ENCODE peak calls at places on chromosomes 5 and 9, in six cellular contexts. P is CD8-positive, alpha-beta T cell; W is fibroblast of lung; T is transverse colon; I is heart left ventricle; L is CD8-positive, alpha-beta memory T cell. Z is an unnamed sample. For H3K36me3, the result is how much of the 10 kb centered on the place peaks cover.

GRCh38 chr9:20835364-20836286 is 151.6 kb downstream of the FOCAD start:
- DNase-seq in P (no peak), W (peak), T (no peak), I (no peak), L (no peak), Z (no peak)

GRCh38 chr5:135651156-135651555 is 72.4 kb upstream of the CXCL14 start:
- DNase-seq in P (no peak), W (peak), T (no peak), I (no peak), L (no peak), Z (no peak)

GRCh38 chr9:124420991-124421543 is 5.8 kb upstream of the PSMB7 start:
- DNase-seq in P (no peak), W (no peak), T (no peak), I (peak), L (no peak), Z (no peak)

GRCh38 chr9:27247756-27248155 is 49.2 kb downstream of the EQTN start:
- DNase-seq in P (no peak), W (peak), T (peak), I (no peak), L (no peak), Z (peak)

GRCh38 chr5:138927979-138928378 is 52.8 kb upstream of the LRRTM2 start:
- DNase-seq in P (no peak), W (peak), T (peak), I (peak), L (no peak), Z (no peak)

GRCh38 chr9:134591573-134591981 is 50.0 kb upstream of the COL5A1 start:
- DNase-seq in P (no peak), W (peak), T (no peak), I (no peak), L (no peak), Z (peak)

GRCh38 chr5:10476878-10477277 is 35.2 kb downstream of the ROPN1L start:
- DNase-seq in P (no peak), W (no peak), T (no peak), I (no peak), L (no peak), Z (no peak)

GRCh38 chr9:19788152-19788551 is 685 bp downstream of the SLC24A2 start:
- DNase-seq in P (no peak), W (no peak), T (no peak), I (no peak), L (no peak), Z (no peak)

GRCh38 chr5:148421661-148422060 is 37.9 kb downstream of the FBXO38 start:
- DNase-seq in P (no peak), W (no peak), T (no peak), I (no peak), L (no peak), Z (no peak)

GRCh38 chr5:173736374-173736773 is 119.9 kb upstream of the BOD1 start:
- DNase-seq in P (no peak), W (no peak), T (peak), I (no peak), L (no peak), Z (no peak)

GRCh38 chr5:133565993-133566392 is 46.3 kb downstream of the FSTL4 start:
- DNase-seq in P (no peak), W (peak), T (no peak), I (peak), L (no peak), Z (no peak)

GRCh38 chr5:87579678-87580077 is 166.9 kb upstream of the CCNH start:
- DNase-seq in P (no peak), W (no peak), T (no peak), I (no peak), L (no peak), Z (no peak)

GRCh38 chr5:132627470-132627869 is 30.5 kb upstream of the IL13 start:
- DNase-seq in P (no peak), W (no peak), T (no peak), I (no peak), L (no peak), Z (no peak)

GRCh38 chr5:60843693-60844428 is at the start of gene ELOVL7:
- DNase-seq in P (no peak), W (peak), T (peak), I (peak), L (no peak), Z (peak)

GRCh38 chr5:65722575-65723424 is 795 bp downstream of the NLN start:
- DNase-seq in P (no peak), W (peak), T (no peak), I (peak), L (no peak), Z (no peak)

GRCh38 chr5:107676702-107677101 is 6.0 kb upstream of the EFNA5 start:
- DNase-seq in P (no peak), W (peak), T (no peak), I (no peak), L (no peak), Z (no peak)

GRCh38 chr9:112325127-112325526 is 8.3 kb downstream of the PTBP3 start:
- DNase-seq in P (no peak), W (no peak), T (no peak), I (no peak), L (no peak), Z (no peak)

GRCh38 chr9:15423328-15423985 is 781 bp downstream of the SNAPC3 start:
- DNase-seq in P (no peak), W (peak), T (no peak), I (no peak), L (no peak), Z (no peak)

GRCh38 chr9:128689820-128690683 is 1.0 kb downstream of the SET start:
- DNase-seq in P (peak), W (peak), T (peak), I (peak), L (peak), Z (no peak)

GRCh38 chr9:21017092-21017491 is 14.3 kb downstream of the HACD4 start:
- DNase-seq in P (no peak), W (peak), T (no peak), I (no peak), L (no peak), Z (no peak)

GRCh38 chr5:6728011-6728794 is 15.0 kb downstream of the TENT4A start:
- DNase-seq in P (no peak), W (no peak), T (no peak), I (no peak), L (no peak), Z (no peak)

GRCh38 chr5:100464418-100464817 is 70.8 kb upstream of the FAM174A start:
- DNase-seq in P (no peak), W (peak), T (no peak), I (no peak), L (no peak), Z (no peak)

GRCh38 chr5:39255406-39255805 is 36.0 kb upstream of the FYB1 start:
- DNase-seq in P (no peak), W (no peak), T (no peak), I (no peak), L (no peak), Z (no peak)

GRCh38 chr5:38258319-38259061 is at the start of gene EGFLAM:
- DNase-seq in P (no peak), W (peak), T (no peak), I (peak), L (no peak), Z (no peak)

GRCh38 chr9:130791279-130791894 is 43.7 kb upstream of the ABL1 start:
- DNase-seq in P (no peak), W (no peak), T (no peak), I (no peak), L (no peak), Z (no peak)
- H3K36me3 ChIP-seq in P (under half), W (under half), T (under half), I (under half), L (under half), Z (under half)

GRCh38 chr5:171416160-171417049 is 3.0 kb upstream of the FGF18 start:
- DNase-seq in P (no peak), W (no peak), T (no peak), I (no peak), L (no peak), Z (no peak)

GRCh38 chr5:171412186-171412585 is 7.3 kb upstream of the FGF18 start:
- DNase-seq in P (no peak), W (no peak), T (no peak), I (no peak), L (no peak), Z (no peak)

GRCh38 chr5:171415115-171415730 is 4.2 kb upstream of the FGF18 start:
- DNase-seq in P (no peak), W (peak), T (no peak), I (no peak), L (no peak), Z (no peak)

GRCh38 chr5:171409164-171410136 is 10.0 kb upstream of the FGF18 start:
- DNase-seq in P (no peak), W (no peak), T (no peak), I (no peak), L (no peak), Z (no peak)

GRCh38 chr5:171413153-171413910 is 6.1 kb upstream of the FGF18 start:
- DNase-seq in P (no peak), W (no peak), T (no peak), I (no peak), L (no peak), Z (no peak)
- H3K36me3 ChIP-seq in P (under half), W (under half), T (under half), I (half or more), L (under half), Z (under half)

GRCh38 chr5:179135006-179135405 is 74.8 kb downstream of the ZNF354C start:
- DNase-seq in P (no peak), W (no peak), T (no peak), I (no peak), L (no peak), Z (no peak)
- H3K36me3 ChIP-seq in P (under half), W (under half), T (under half), I (under half), L (under half), Z (under half)

GRCh38 chr9:95226921-95227320 is 90.6 kb downstream of the FANCC start:
- DNase-seq in P (no peak), W (peak), T (no peak), I (no peak), L (no peak), Z (no peak)

GRCh38 chr9:95225016-95225745 is 92.3 kb downstream of the FANCC start:
- DNase-seq in P (no peak), W (no peak), T (no peak), I (no peak), L (no peak), Z (no peak)

GRCh38 chr9:95229230-95229933 is 88.1 kb downstream of the FANCC start:
- DNase-seq in P (no peak), W (no peak), T (no peak), I (no peak), L (no peak), Z (no peak)

GRCh38 chr9:95230046-95230445 is 87.5 kb downstream of the FANCC start:
- DNase-seq in P (no peak), W (no peak), T (no peak), I (no peak), L (no peak), Z (no peak)

GRCh38 chr9:95224371-95225015 is 93.0 kb downstream of the FANCC start:
- DNase-seq in P (no peak), W (no peak), T (no peak), I (no peak), L (no peak), Z (no peak)
- H3K36me3 ChIP-seq in P (under half), W (under half), T (under half), I (under half), L (under half), Z (under half)

DNA sequence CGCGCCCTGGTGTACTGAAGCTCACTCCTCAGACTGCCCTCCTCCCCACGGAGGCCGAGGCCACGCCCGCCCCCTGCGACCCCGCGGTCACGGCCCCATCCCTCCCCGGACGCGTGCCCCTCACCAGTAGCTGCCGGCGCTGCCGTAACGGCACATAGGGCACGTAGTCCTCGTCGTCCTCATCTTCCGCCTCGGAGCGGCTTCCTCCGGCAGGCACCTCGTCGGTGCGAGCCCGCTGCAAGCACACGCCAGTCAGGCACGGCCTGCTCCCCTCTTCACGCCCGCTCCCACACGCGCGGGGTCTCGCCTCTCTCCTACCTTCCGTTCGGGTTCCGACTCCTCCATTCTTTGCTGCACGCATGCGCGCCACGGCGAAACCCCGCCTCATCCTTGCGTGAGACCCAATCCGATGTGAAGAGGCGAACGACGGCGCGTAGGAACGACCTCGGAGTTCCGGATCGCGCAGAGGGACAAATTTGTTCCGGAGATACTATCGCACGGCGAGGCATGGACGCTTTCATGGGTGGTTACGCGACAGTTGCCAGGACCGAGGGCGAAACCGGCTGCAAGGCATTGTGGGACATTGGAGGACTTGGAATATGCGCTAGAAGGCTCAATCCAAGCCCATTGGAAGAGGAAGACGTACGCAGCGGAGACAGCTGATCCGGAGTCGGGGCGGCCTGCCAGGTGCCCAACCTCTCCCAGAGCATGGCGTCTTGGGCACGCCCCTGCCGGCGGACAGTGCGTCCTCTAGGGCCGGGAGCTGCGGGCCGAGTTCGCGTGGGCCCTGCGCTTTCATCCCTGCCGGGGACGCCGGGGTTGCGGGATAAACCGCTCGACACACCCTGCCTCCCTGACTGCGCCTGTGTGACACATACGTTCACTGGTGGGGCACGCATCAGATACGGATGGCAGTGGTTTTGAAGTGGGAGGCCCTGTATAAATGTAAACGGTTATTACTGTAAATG is at the start of gene DDX41:
- DNase-seq in P (peak), W (peak), T (peak), I (peak), L (peak), Z (peak)
- H3K36me3 ChIP-seq in P (under half), W (under half), T (under half), I (half or more), L (under half), Z (half or more)

DNA sequence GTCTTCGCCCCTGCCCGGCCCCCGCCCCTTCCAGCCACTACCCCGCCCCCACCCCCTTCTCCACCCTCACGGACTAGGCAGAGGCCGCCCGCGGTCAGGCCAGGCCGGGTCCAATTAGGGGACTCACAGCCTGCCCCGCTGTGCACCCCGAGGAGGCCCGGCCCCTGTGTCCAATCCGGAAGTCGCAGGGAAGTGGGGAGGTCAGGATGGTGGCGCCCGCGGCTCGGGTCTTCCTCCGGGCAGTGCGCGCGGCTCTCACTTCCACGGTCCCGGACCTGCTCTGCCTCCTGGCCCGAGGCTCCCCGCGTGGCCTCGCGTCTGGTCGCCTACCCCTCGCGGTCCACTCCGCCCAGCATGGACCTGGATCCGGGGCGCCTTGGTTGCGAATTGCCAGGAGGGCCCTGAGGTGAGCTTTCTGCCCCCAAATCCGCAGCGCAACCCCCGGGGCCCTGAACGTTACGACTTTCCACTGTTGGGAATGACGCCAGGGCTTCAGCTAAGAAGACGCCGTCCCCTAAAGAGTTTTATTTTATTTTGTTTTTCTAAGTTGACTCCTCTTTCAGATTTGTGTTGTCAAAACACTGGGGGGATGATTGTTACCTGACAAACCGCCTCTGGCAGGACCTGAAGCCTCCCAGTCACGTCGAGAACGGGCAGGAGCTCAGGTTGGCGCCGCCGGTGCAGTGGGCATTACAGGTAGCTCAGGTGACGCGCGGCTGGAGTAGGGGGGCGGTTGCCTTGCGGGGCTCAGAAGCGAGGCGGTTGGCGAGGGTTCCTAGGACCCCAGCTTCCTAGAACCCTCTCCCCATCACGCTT is 790 bp upstream of the IRX2 start:
- DNase-seq in P (no peak), W (peak), T (no peak), I (peak), L (no peak), Z (no peak)
- H3K36me3 ChIP-seq in P (under half), W (under half), T (under half), I (under half), L (under half), Z (under half)

DNA sequence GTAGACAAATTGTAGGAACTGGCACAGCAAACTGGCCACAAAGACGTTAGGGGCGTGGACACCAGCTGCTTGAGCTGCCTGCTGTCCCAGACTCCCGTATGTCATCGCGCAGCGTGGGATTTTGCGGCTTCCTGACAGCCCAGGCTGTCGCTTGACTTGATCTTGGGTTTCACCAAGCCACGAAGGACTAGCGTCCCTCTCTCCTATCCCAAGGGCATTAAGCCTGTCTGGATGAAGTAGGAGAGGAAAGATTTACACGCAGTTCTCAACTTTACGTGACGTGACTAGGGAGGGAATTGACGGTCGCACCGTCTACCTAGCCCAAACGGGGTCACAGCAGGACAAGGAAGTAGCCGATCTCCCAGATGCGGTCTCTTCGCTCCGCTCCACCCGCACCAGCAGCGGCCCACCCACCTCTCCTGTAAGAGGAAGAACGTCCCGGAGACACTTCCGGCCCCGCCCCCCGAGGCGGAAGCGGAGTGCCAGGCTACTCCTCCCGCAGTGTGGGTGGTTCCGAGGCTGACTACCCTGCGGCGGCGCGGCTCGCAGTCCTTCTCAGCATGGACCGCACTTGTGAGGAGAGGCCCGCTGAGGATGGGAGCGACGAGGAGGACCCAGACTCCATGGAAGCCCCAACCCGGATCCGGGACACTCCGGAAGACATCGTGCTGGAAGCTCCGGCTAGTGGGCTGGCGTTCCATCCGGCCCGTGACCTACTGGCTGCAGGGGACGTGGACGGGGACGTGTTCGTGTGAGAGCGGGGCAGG is at the start of gene WDR55:
- DNase-seq in P (peak), W (peak), T (peak), I (peak), L (peak), Z (peak)
- H3K36me3 ChIP-seq in P (half or more), W (under half), T (under half), I (half or more), L (under half), Z (half or more)

DNA sequence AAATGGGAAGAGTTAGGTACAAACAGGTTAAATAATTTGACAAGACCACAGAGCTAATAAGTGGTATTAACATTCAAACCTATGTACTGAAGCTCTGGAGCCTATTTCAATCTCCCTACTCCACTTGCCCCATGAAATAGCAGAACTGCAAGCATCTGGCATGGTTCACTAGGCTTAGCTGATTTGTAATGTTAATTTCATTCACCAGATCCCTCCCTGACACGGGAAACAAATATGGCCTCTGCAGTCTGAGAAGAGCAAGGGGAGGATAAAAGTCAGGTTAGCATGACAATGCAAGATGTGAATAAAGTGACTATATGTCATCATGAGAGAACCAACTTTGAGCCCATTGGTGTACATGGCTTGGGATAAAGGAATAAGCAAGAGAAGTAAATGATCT is 428.8 kb downstream of the BRINP1 start:
- DNase-seq in P (no peak), W (no peak), T (no peak), I (no peak), L (no peak), Z (no peak)
- H3K36me3 ChIP-seq in P (under half), W (under half), T (under half), I (under half), L (under half), Z (under half)

Z was measured in tibial artery.